ENCODE peak calls at places on chromosomes 4 and X, in eight cellular contexts. One of them, this sample, is unnamed. For H3K9me3, the result is how much of the 10 kb centered on the place peaks cover.

GRCh38 chrX:37998586-37999267 is 7.6 kb upstream of the SYTL5 start:
- DNase-seq in endothelial cell of umbilical vein: peak
- DNase-seq in tibial nerve: no peak
- DNase-seq in CD8-positive, alpha-beta memory T cell: no peak
- DNase-seq in lung: no peak
- DNase-seq in AG04450: no peak
- DNase-seq in CD4-positive, alpha-beta memory T cell: no peak
- DNase-seq in astrocyte: peak
- DNase-seq in this sample: no peak

GRCh38 chr4:173503330-173504180 is 26.5 kb downstream of the HAND2 start:
- DNase-seq in CD8-positive, alpha-beta memory T cell: no peak
- DNase-seq in tibial nerve: no peak
- DNase-seq in AG04450: no peak
- DNase-seq in CD4-positive, alpha-beta memory T cell: no peak
- DNase-seq in endothelial cell of umbilical vein: no peak
- DNase-seq in astrocyte: no peak
- DNase-seq in lung: no peak
- DNase-seq in this sample: no peak

GRCh38 chrX:38018734-38019410 is 12.5 kb downstream of the SYTL5 start:
- DNase-seq in tibial nerve: no peak
- DNase-seq in CD4-positive, alpha-beta memory T cell: no peak
- DNase-seq in astrocyte: peak
- DNase-seq in CD8-positive, alpha-beta memory T cell: no peak
- DNase-seq in lung: no peak
- DNase-seq in endothelial cell of umbilical vein: no peak
- DNase-seq in AG04450: no peak
- DNase-seq in this sample: no peak

GRCh38 chrX:118025193-118025592 is 91.4 kb downstream of the KLHL13 start:
- DNase-seq in CD8-positive, alpha-beta memory T cell: no peak
- DNase-seq in AG04450: peak
- DNase-seq in lung: no peak
- DNase-seq in endothelial cell of umbilical vein: no peak
- DNase-seq in astrocyte: peak
- DNase-seq in tibial nerve: no peak
- DNase-seq in CD4-positive, alpha-beta memory T cell: no peak
- DNase-seq in this sample: no peak

GRCh38 chr4:155271557-155271956 is 63.1 kb downstream of the NPY2R start:
- DNase-seq in lung: no peak
- DNase-seq in astrocyte: no peak
- DNase-seq in tibial nerve: no peak
- DNase-seq in endothelial cell of umbilical vein: no peak
- DNase-seq in AG04450: no peak
- DNase-seq in CD4-positive, alpha-beta memory T cell: no peak
- DNase-seq in CD8-positive, alpha-beta memory T cell: no peak
- DNase-seq in this sample: no peak

GRCh38 chrX:24241822-24242648 is 71.8 kb downstream of the SUPT20HL2 start:
- DNase-seq in astrocyte: peak
- DNase-seq in CD8-positive, alpha-beta memory T cell: no peak
- DNase-seq in lung: no peak
- DNase-seq in tibial nerve: no peak
- DNase-seq in AG04450: no peak
- DNase-seq in endothelial cell of umbilical vein: peak
- DNase-seq in CD4-positive, alpha-beta memory T cell: peak
- DNase-seq in this sample: no peak

GRCh38 chrX:103919336-103919682 is 43.1 kb upstream of the TMSB15B start:
- DNase-seq in lung: no peak
- DNase-seq in AG04450: no peak
- DNase-seq in astrocyte: peak
- DNase-seq in CD4-positive, alpha-beta memory T cell: peak
- DNase-seq in tibial nerve: no peak
- DNase-seq in endothelial cell of umbilical vein: no peak
- DNase-seq in CD8-positive, alpha-beta memory T cell: no peak
- DNase-seq in this sample: peak

GRCh38 chr4:188214861-188215260 is 75.6 kb downstream of the TRIML1 start:
- DNase-seq in tibial nerve: no peak
- DNase-seq in CD8-positive, alpha-beta memory T cell: no peak
- DNase-seq in lung: no peak
- DNase-seq in CD4-positive, alpha-beta memory T cell: no peak
- DNase-seq in astrocyte: no peak
- DNase-seq in AG04450: no peak
- DNase-seq in endothelial cell of umbilical vein: no peak
- DNase-seq in this sample: no peak

GRCh38 chr4:41204400-41204978 is 9.9 kb downstream of the APBB2 start:
- DNase-seq in tibial nerve: no peak
- DNase-seq in AG04450: no peak
- DNase-seq in CD8-positive, alpha-beta memory T cell: no peak
- DNase-seq in lung: peak
- DNase-seq in endothelial cell of umbilical vein: peak
- DNase-seq in CD4-positive, alpha-beta memory T cell: no peak
- DNase-seq in astrocyte: peak
- DNase-seq in this sample: no peak

GRCh38 chr4:86174496-86174895 is 185.4 kb downstream of the MAPK10 start:
- DNase-seq in lung: no peak
- DNase-seq in CD8-positive, alpha-beta memory T cell: no peak
- DNase-seq in AG04450: no peak
- DNase-seq in endothelial cell of umbilical vein: no peak
- DNase-seq in CD4-positive, alpha-beta memory T cell: no peak
- DNase-seq in tibial nerve: no peak
- DNase-seq in astrocyte: no peak
- DNase-seq in this sample: no peak

GRCh38 chr4:173252024-173252935 is 81.9 kb downstream of the HMGB2 start:
- DNase-seq in astrocyte: peak
- DNase-seq in CD4-positive, alpha-beta memory T cell: no peak
- DNase-seq in endothelial cell of umbilical vein: peak
- DNase-seq in tibial nerve: peak
- DNase-seq in AG04450: peak
- DNase-seq in lung: peak
- DNase-seq in CD8-positive, alpha-beta memory T cell: no peak
- DNase-seq in this sample: peak

GRCh38 chrX:22392176-22392814 is 119.6 kb downstream of the CBLL2 start:
- DNase-seq in tibial nerve: no peak
- DNase-seq in lung: no peak
- DNase-seq in astrocyte: peak
- DNase-seq in endothelial cell of umbilical vein: no peak
- DNase-seq in CD4-positive, alpha-beta memory T cell: no peak
- DNase-seq in CD8-positive, alpha-beta memory T cell: no peak
- DNase-seq in AG04450: no peak
- DNase-seq in this sample: no peak

GRCh38 chr4:3671571-3672464 is 94.4 kb upstream of the ADRA2C start:
- DNase-seq in lung: no peak
- DNase-seq in endothelial cell of umbilical vein: no peak
- DNase-seq in AG04450: no peak
- DNase-seq in CD8-positive, alpha-beta memory T cell: no peak
- DNase-seq in astrocyte: no peak
- DNase-seq in CD4-positive, alpha-beta memory T cell: no peak
- DNase-seq in tibial nerve: no peak
- DNase-seq in this sample: no peak

GRCh38 chrX:31508338-31508737 is 436.5 kb upstream of the FTHL17 start:
- DNase-seq in CD4-positive, alpha-beta memory T cell: no peak
- DNase-seq in lung: no peak
- DNase-seq in endothelial cell of umbilical vein: peak
- DNase-seq in AG04450: peak
- DNase-seq in astrocyte: peak
- DNase-seq in CD8-positive, alpha-beta memory T cell: no peak
- DNase-seq in tibial nerve: no peak
- DNase-seq in this sample: no peak

GRCh38 chrX:1182211-1182610 is 30.2 kb downstream of the CRLF2 start:
- DNase-seq in CD4-positive, alpha-beta memory T cell: no peak
- DNase-seq in endothelial cell of umbilical vein: no peak
- DNase-seq in astrocyte: no peak
- DNase-seq in CD8-positive, alpha-beta memory T cell: no peak
- DNase-seq in AG04450: no peak
- DNase-seq in tibial nerve: no peak
- DNase-seq in lung: no peak
- DNase-seq in this sample: no peak

GRCh38 chr4:179569549-179569948 is 2127.3 kb upstream of the AGA start:
- DNase-seq in lung: no peak
- DNase-seq in AG04450: no peak
- DNase-seq in endothelial cell of umbilical vein: no peak
- DNase-seq in CD4-positive, alpha-beta memory T cell: no peak
- DNase-seq in CD8-positive, alpha-beta memory T cell: no peak
- DNase-seq in tibial nerve: no peak
- DNase-seq in astrocyte: no peak
- DNase-seq in this sample: no peak
- H3K9me3 ChIP-seq in lung: under half
- H3K9me3 ChIP-seq in AG04450: under half
- H3K9me3 ChIP-seq in endothelial cell of umbilical vein: under half
- H3K9me3 ChIP-seq in CD4-positive, alpha-beta memory T cell: under half
- H3K9me3 ChIP-seq in CD8-positive, alpha-beta memory T cell: under half
- H3K9me3 ChIP-seq in tibial nerve: under half
- H3K9me3 ChIP-seq in astrocyte: under half
- H3K9me3 ChIP-seq in this sample: under half

GRCh38 chr4:10019521-10020051 is 1.7 kb downstream of the SLC2A9 start:
- DNase-seq in tibial nerve: no peak
- DNase-seq in CD4-positive, alpha-beta memory T cell: no peak
- DNase-seq in endothelial cell of umbilical vein: no peak
- DNase-seq in lung: no peak
- DNase-seq in AG04450: no peak
- DNase-seq in CD8-positive, alpha-beta memory T cell: no peak
- DNase-seq in astrocyte: no peak
- DNase-seq in this sample: no peak
- H3K27ac ChIP-seq in tibial nerve: peak
- H3K27ac ChIP-seq in CD4-positive, alpha-beta memory T cell: peak
- H3K27ac ChIP-seq in endothelial cell of umbilical vein: peak
- H3K27ac ChIP-seq in lung: peak
- H3K27ac ChIP-seq in AG04450: peak
- H3K27ac ChIP-seq in CD8-positive, alpha-beta memory T cell: peak
- H3K27ac ChIP-seq in astrocyte: peak
- H3K27ac ChIP-seq in this sample: peak

GRCh38 chr4:48653217-48654014 is 126.7 kb downstream of the FRYL start:
- DNase-seq in tibial nerve: no peak
- DNase-seq in endothelial cell of umbilical vein: no peak
- DNase-seq in CD8-positive, alpha-beta memory T cell: peak
- DNase-seq in lung: no peak
- DNase-seq in AG04450: peak
- DNase-seq in astrocyte: peak
- DNase-seq in CD4-positive, alpha-beta memory T cell: peak
- DNase-seq in this sample: peak
- H3K9me3 ChIP-seq in tibial nerve: under half
- H3K9me3 ChIP-seq in endothelial cell of umbilical vein: under half
- H3K9me3 ChIP-seq in CD8-positive, alpha-beta memory T cell: under half
- H3K9me3 ChIP-seq in lung: under half
- H3K9me3 ChIP-seq in AG04450: under half
- H3K9me3 ChIP-seq in astrocyte: under half
- H3K9me3 ChIP-seq in CD4-positive, alpha-beta memory T cell: under half
- H3K9me3 ChIP-seq in this sample: under half

GRCh38 chr4:38164346-38164745 is 204.1 kb downstream of the PTTG2 start:
- DNase-seq in CD8-positive, alpha-beta memory T cell: no peak
- DNase-seq in endothelial cell of umbilical vein: no peak
- DNase-seq in AG04450: no peak
- DNase-seq in lung: no peak
- DNase-seq in astrocyte: no peak
- DNase-seq in tibial nerve: no peak
- DNase-seq in CD4-positive, alpha-beta memory T cell: no peak
- DNase-seq in this sample: no peak

GRCh38 chr4:38166082-38166481 is 205.9 kb downstream of the PTTG2 start:
- DNase-seq in astrocyte: no peak
- DNase-seq in AG04450: no peak
- DNase-seq in tibial nerve: no peak
- DNase-seq in CD4-positive, alpha-beta memory T cell: no peak
- DNase-seq in lung: no peak
- DNase-seq in endothelial cell of umbilical vein: no peak
- DNase-seq in CD8-positive, alpha-beta memory T cell: no peak
- DNase-seq in this sample: no peak

GRCh38 chr4:38162240-38162784 is 202.1 kb downstream of the PTTG2 start:
- DNase-seq in endothelial cell of umbilical vein: peak
- DNase-seq in astrocyte: peak
- DNase-seq in lung: peak
- DNase-seq in AG04450: peak
- DNase-seq in CD4-positive, alpha-beta memory T cell: no peak
- DNase-seq in tibial nerve: no peak
- DNase-seq in CD8-positive, alpha-beta memory T cell: no peak
- DNase-seq in this sample: peak

GRCh38 chr4:38161208-38162113 is 201.3 kb downstream of the PTTG2 start:
- DNase-seq in endothelial cell of umbilical vein: peak
- DNase-seq in tibial nerve: no peak
- DNase-seq in CD4-positive, alpha-beta memory T cell: no peak
- DNase-seq in astrocyte: no peak
- DNase-seq in CD8-positive, alpha-beta memory T cell: no peak
- DNase-seq in lung: no peak
- DNase-seq in AG04450: no peak
- DNase-seq in this sample: no peak

GRCh38 chr4:38163216-38164006 is 203.2 kb downstream of the PTTG2 start:
- DNase-seq in tibial nerve: no peak
- DNase-seq in CD8-positive, alpha-beta memory T cell: no peak
- DNase-seq in CD4-positive, alpha-beta memory T cell: no peak
- DNase-seq in AG04450: no peak
- DNase-seq in endothelial cell of umbilical vein: peak
- DNase-seq in astrocyte: peak
- DNase-seq in lung: no peak
- DNase-seq in this sample: no peak
- H3K27ac ChIP-seq in tibial nerve: no peak
- H3K27ac ChIP-seq in CD8-positive, alpha-beta memory T cell: no peak
- H3K27ac ChIP-seq in CD4-positive, alpha-beta memory T cell: no peak
- H3K27ac ChIP-seq in AG04450: peak
- H3K27ac ChIP-seq in endothelial cell of umbilical vein: no peak
- H3K27ac ChIP-seq in astrocyte: peak
- H3K27ac ChIP-seq in lung: no peak
- H3K27ac ChIP-seq in this sample: no peak

GRCh38 chr4:178140326-178140915 is 698.2 kb upstream of the AGA start:
- DNase-seq in CD8-positive, alpha-beta memory T cell: no peak
- DNase-seq in CD4-positive, alpha-beta memory T cell: no peak
- DNase-seq in AG04450: no peak
- DNase-seq in endothelial cell of umbilical vein: no peak
- DNase-seq in tibial nerve: no peak
- DNase-seq in lung: no peak
- DNase-seq in astrocyte: no peak
- DNase-seq in this sample: no peak

GRCh38 chr4:178137732-178138471 is 695.7 kb upstream of the AGA start:
- DNase-seq in CD8-positive, alpha-beta memory T cell: no peak
- DNase-seq in AG04450: no peak
- DNase-seq in tibial nerve: no peak
- DNase-seq in astrocyte: no peak
- DNase-seq in lung: no peak
- DNase-seq in CD4-positive, alpha-beta memory T cell: no peak
- DNase-seq in endothelial cell of umbilical vein: no peak
- DNase-seq in this sample: no peak

GRCh38 chr4:178136736-178137345 is 694.6 kb upstream of the AGA start:
- DNase-seq in CD4-positive, alpha-beta memory T cell: no peak
- DNase-seq in tibial nerve: no peak
- DNase-seq in CD8-positive, alpha-beta memory T cell: no peak
- DNase-seq in lung: no peak
- DNase-seq in endothelial cell of umbilical vein: no peak
- DNase-seq in astrocyte: no peak
- DNase-seq in AG04450: no peak
- DNase-seq in this sample: no peak

GRCh38 chr4:178142724-178143123 is 700.5 kb upstream of the AGA start:
- DNase-seq in endothelial cell of umbilical vein: no peak
- DNase-seq in CD8-positive, alpha-beta memory T cell: no peak
- DNase-seq in tibial nerve: no peak
- DNase-seq in CD4-positive, alpha-beta memory T cell: no peak
- DNase-seq in astrocyte: no peak
- DNase-seq in AG04450: no peak
- DNase-seq in lung: no peak
- DNase-seq in this sample: no peak

DNA sequence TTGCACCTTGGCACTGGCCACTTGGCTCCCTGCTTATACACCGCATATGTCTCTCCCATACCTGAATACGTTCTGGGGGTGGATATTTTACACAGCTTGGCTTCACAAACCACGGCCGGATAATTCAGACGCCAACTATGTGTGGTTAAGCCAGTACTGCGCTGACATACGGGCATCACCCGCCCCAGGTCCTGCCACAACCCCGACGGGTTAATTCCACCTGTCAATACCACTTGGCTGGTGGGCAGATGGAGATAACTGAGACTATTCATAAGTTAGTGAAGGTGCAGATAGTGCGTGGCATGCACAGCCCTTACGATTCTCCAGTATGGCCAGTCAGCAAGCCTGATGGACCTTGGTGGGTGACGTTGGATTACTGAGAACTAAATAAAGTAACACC is 696.3 kb upstream of the AGA start:
- DNase-seq in AG04450: no peak
- DNase-seq in tibial nerve: no peak
- DNase-seq in CD4-positive, alpha-beta memory T cell: no peak
- DNase-seq in astrocyte: no peak
- DNase-seq in CD8-positive, alpha-beta memory T cell: no peak
- DNase-seq in lung: no peak
- DNase-seq in endothelial cell of umbilical vein: no peak
- DNase-seq in this sample: no peak
- H3K9me3 ChIP-seq in AG04450: under half
- H3K9me3 ChIP-seq in tibial nerve: under half
- H3K9me3 ChIP-seq in CD4-positive, alpha-beta memory T cell: under half
- H3K9me3 ChIP-seq in astrocyte: under half
- H3K9me3 ChIP-seq in CD8-positive, alpha-beta memory T cell: under half
- H3K9me3 ChIP-seq in lung: under half
- H3K9me3 ChIP-seq in endothelial cell of umbilical vein: under half
- H3K9me3 ChIP-seq in this sample: under half

This sample was measured in colonic mucosa.